ENCODE peak calls at places on chromosomes 11 and 22, in nine cellular contexts. K is K562, A is adrenal gland, P is prostate gland, U is HCT116, X is Peyer's patch, T is uterus, Q is lower leg skin, M is ovary. Z is an unnamed sample.
A peak's percentile ranks its signal among the peaks of the same experiment; 100 is the strongest.

GRCh38 chr22:49903322-49904039 is 14.8 kb downstream of the ALG12 start:
- DNase-seq in U (no peak), P (no peak), Q (no peak), M (no peak), T (no peak), K (no peak), A (no peak), X (no peak), Z (no peak)

GRCh38 chr11:16969010-16970004 is 44.9 kb downstream of the PLEKHA7 start:
- DNase-seq in Q (no peak), U (no peak), X (no peak), T (no peak), A (no peak), K (no peak), P (no peak), M (no peak), Z (no peak)

GRCh38 chr11:79046365-79046764 is 394.5 kb downstream of the TENM4 start:
- DNase-seq in X (no peak), A (no peak), U (no peak), M (no peak), Q (no peak), T (no peak), P (no peak), K (no peak), Z (no peak)

GRCh38 chr11:20005747-20006146 is 154.5 kb downstream of the DBX1 start:
- DNase-seq in X (no peak), P (no peak), A (no peak), U (no peak), Q (no peak), M (no peak), T (no peak), K (no peak), Z (no peak)

GRCh38 chr11:111819161-111820058 is 52.0 kb downstream of the ALG9 start:
- DNase-seq in Q (no peak), X (no peak), T (peak; percentile 51), A (peak; percentile 44), K (no peak), P (no peak), M (no peak), U (no peak), Z (no peak)

GRCh38 chr11:66330931-66331330 is 5.3 kb downstream of the RIN1 start:
- DNase-seq in U (no peak), T (no peak), Q (peak; percentile 84), K (no peak), P (no peak), M (no peak), A (no peak), X (no peak), Z (no peak)

GRCh38 chr11:77183421-77183984 is 55.5 kb downstream of the MYO7A start:
- DNase-seq in P (no peak), K (no peak), A (no peak), Q (no peak), M (no peak), U (no peak), T (no peak), X (no peak), Z (no peak)

GRCh38 chr22:34354071-34354817 is 434.0 kb upstream of the LARGE1 start:
- DNase-seq in K (no peak), M (no peak), U (no peak), A (no peak), P (no peak), X (no peak), Q (no peak), T (no peak), Z (no peak)

GRCh38 chr11:117743121-117743815 is 53.7 kb downstream of the DSCAML1 start:
- DNase-seq in A (no peak), X (no peak), T (no peak), P (no peak), K (no peak), M (no peak), Q (no peak), U (no peak), Z (no peak)

GRCh38 chr11:64032050-64032449 is 3.7 kb upstream of the FLRT1 start:
- DNase-seq in Q (no peak), X (no peak), U (no peak), P (no peak), K (no peak), T (no peak), M (no peak), A (no peak), Z (no peak)

GRCh38 chr22:21447694-21448402 is 19.3 kb upstream of the TMEM191C start:
- DNase-seq in K (peak; percentile 79), U (no peak), P (peak; percentile 2), A (no peak), Q (peak; percentile 77), M (peak; percentile 20), T (peak; percentile 11), X (peak; percentile 36), Z (peak; percentile 73)

GRCh38 chr11:16779436-16779835 is 41.0 kb downstream of the C11orf58 start:
- DNase-seq in T (no peak), P (no peak), A (no peak), X (peak; percentile 67), U (peak; percentile 12), Q (peak; percentile 82), M (no peak), K (peak; percentile 80), Z (no peak)

GRCh38 chr11:126334665-126335462 is 20.6 kb upstream of the ST3GAL4 start:
- DNase-seq in U (no peak), Q (no peak), P (no peak), M (no peak), X (peak; percentile 30), T (no peak), A (no peak), K (no peak), Z (peak; percentile 32)

GRCh38 chr22:35334010-35334409 is 34.3 kb downstream of the TOM1 start:
- DNase-seq in M (no peak), P (no peak), T (no peak), K (no peak), Q (no peak), U (no peak), A (no peak), X (no peak), Z (no peak)

GRCh38 chr11:111372538-111372937 is 6.5 kb downstream of the POU2AF1 start:
- DNase-seq in A (no peak), M (no peak), X (no peak), P (no peak), K (no peak), Q (no peak), U (no peak), T (no peak), Z (no peak)

DNA sequence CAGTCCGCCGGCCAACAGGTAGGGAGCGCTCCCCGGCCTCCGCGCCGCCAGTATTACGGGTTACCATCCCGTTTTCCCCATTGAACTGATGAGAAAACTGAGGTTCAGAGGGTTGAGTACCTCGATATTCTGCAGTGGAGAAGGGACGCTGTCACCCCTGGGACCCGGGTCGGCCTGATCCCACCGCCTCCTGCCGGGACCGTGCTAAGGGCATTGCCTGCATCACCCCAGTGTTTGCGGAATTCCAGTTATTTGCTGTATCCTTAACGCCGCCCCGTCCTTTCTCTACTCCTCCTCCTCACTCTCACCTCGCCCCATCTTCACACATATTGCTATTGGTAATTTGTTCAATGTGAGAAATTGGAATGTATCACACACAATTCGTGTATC is 370 bp upstream of the A4GALT start:
- DNase-seq in K (no peak), T (no peak), X (no peak), A (no peak), Q (no peak), P (no peak), M (no peak), U (no peak), Z (no peak)
- TF ChIP-seq POLR2A in K (no peak), T (no peak), X (no peak), A (no peak), Q (no peak), P (no peak), M (no peak), U (no peak), Z (no peak)

GRCh38 chr11:10808553-10809372 is at the start of gene EIF4G2:
- DNase-seq in T (peak; percentile 98), X (peak; percentile 99), K (peak; percentile 99), A (peak; percentile 99), M (peak; percentile 98), Q (peak; percentile 100), P (peak; percentile 99), U (peak; percentile 95), Z (peak; percentile 99)
- TF ChIP-seq POLR2A in T (peak; percentile 97), X (peak; percentile 99), K (peak; percentile 100), A (peak; percentile 100), M (peak; percentile 98), Q (no peak), P (peak; percentile 99), U (peak; percentile 99), Z (peak; percentile 98)

GRCh38 chr22:45248832-45249561 is 8.3 kb upstream of the KIAA0930 start:
- DNase-seq in A (no peak), U (no peak), Q (no peak), X (no peak), P (no peak), M (no peak), K (no peak), T (no peak), Z (no peak)
- TF ChIP-seq POLR2A in A (no peak), U (no peak), Q (no peak), X (no peak), P (no peak), M (no peak), K (no peak), T (no peak), Z (no peak)

GRCh38 chr11:128519353-128519752 is 68.0 kb downstream of the ETS1 start:
- DNase-seq in Q (no peak), K (no peak), U (no peak), A (no peak), X (peak; percentile 62), P (no peak), T (no peak), M (no peak), Z (no peak)

GRCh38 chr11:128517457-128518230 is 69.7 kb downstream of the ETS1 start:
- DNase-seq in P (no peak), M (no peak), U (no peak), T (no peak), A (no peak), Q (no peak), X (no peak), K (no peak), Z (no peak)

GRCh38 chr11:128516886-128517285 is 70.5 kb downstream of the ETS1 start:
- DNase-seq in P (no peak), Q (no peak), M (no peak), U (no peak), T (no peak), K (no peak), X (no peak), A (no peak), Z (no peak)

GRCh38 chr11:128520206-128520885 is 67.0 kb downstream of the ETS1 start:
- DNase-seq in Q (no peak), U (no peak), X (no peak), K (no peak), T (no peak), M (no peak), P (no peak), A (no peak), Z (no peak)

DNA sequence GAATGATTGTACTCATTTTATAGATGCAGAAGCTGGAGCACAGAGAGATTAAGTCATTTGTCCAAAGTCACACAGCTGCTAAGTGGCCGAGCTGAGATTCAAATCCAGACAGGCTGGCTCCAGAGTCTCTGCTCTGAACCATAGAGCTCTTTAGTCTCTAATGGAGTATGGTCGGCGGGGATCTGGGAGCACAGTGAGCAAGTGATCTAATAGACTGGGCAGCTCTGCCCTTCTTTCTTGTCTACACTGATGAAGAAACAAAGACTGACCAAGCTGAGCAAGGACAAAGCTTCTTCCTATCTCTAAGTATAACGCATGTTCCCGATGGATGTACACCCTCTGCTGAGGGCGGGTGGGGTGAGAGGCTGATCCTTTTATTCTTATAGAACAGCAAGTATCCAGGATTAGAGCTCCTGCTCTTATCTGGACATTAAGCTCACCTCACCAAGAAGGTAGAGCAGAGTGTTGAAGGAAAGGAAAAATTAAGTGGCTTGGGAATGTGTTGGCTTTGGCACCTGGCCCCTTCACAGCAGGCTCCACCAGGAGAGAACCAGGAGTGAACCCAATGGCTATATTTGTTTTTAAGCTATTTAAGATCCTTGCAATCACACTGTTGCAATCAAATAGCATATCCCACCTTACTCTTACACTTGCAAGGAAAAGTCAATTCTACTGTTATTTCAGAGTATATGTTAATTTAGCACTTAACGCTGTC is 68.7 kb downstream of the ETS1 start:
- DNase-seq in Q (no peak), K (no peak), M (no peak), P (no peak), U (no peak), A (no peak), T (no peak), X (no peak), Z (no peak)
- TF ChIP-seq POLR2A in Q (no peak), K (no peak), M (no peak), P (no peak), U (no peak), A (no peak), T (no peak), X (no peak), Z (no peak)